ENCODE peak calls at places on chromosomes 11 and 22, in seven cellular contexts. T is Karpas-422, O is PC-3, H is H1, R is IMR-90, X is HepG2, Y is astrocyte. Z is an unnamed sample. For H3K4me1, the result is how much of the 10 kb centered on the place peaks cover.

GRCh38 chr11:3382613-3383275 is 3.8 kb upstream of the ZNF195 start:
- DNase-seq in T (peak), O (no peak), H (no peak), R (no peak), X (no peak), Y (no peak), Z (peak)

GRCh38 chr11:70885721-70886305 is 366.6 kb downstream of the SHANK2 start:
- DNase-seq in T (no peak), O (no peak), H (no peak), R (peak), X (no peak), Y (no peak), Z (no peak)

GRCh38 chr22:22787805-22788459 is 99.7 kb upstream of the IGLL5 start:
- DNase-seq in T (peak), O (peak), H (no peak), R (peak), X (peak), Y (no peak), Z (peak)

GRCh38 chr11:42237701-42238235 is 778.3 kb upstream of the LRRC4C start:
- DNase-seq in T (no peak), O (peak), H (no peak), R (no peak), X (no peak), Y (peak), Z (no peak)

GRCh38 chr11:110379261-110379660 is 50.5 kb upstream of the FDX1 start:
- DNase-seq in T (no peak), O (no peak), H (no peak), R (no peak), X (no peak), Y (no peak), Z (no peak)

GRCh38 chr22:21660904-21661303 is 4.9 kb upstream of the PPIL2 start:
- DNase-seq in T (no peak), O (no peak), H (no peak), R (no peak), X (no peak), Y (no peak), Z (no peak)

GRCh38 chr11:112173152-112173551 is 2.2 kb upstream of the BCO2 start:
- DNase-seq in T (no peak), O (peak), H (no peak), R (no peak), X (no peak), Y (no peak), Z (no peak)

GRCh38 chr11:34281256-34281655 is 76.6 kb downstream of the ABTB2 start:
- DNase-seq in T (no peak), O (no peak), H (no peak), R (no peak), X (no peak), Y (no peak), Z (no peak)

GRCh38 chr22:30175743-30176288 is 70.7 kb downstream of the LIF start:
- DNase-seq in T (no peak), O (no peak), H (no peak), R (no peak), X (no peak), Y (no peak), Z (no peak)

GRCh38 chr11:129528296-129528695 is 152.6 kb downstream of the BARX2 start:
- DNase-seq in T (no peak), O (no peak), H (no peak), R (no peak), X (no peak), Y (no peak), Z (no peak)

GRCh38 chr11:70502677-70503076 is 104.3 kb downstream of the CTTN start:
- DNase-seq in T (no peak), O (no peak), H (no peak), R (no peak), X (no peak), Y (no peak), Z (no peak)

GRCh38 chr11:11135820-11136476 is 217.1 kb downstream of the CSNK2A3 start:
- DNase-seq in T (no peak), O (peak), H (no peak), R (no peak), X (no peak), Y (no peak), Z (no peak)

GRCh38 chr11:111393096-111393495 is 14.0 kb upstream of the POU2AF1 start:
- DNase-seq in T (peak), O (peak), H (no peak), R (no peak), X (no peak), Y (peak), Z (no peak)

GRCh38 chr11:45500457-45500856 is 165.0 kb downstream of the CHST1 start:
- DNase-seq in T (no peak), O (no peak), H (no peak), R (no peak), X (no peak), Y (no peak), Z (no peak)

GRCh38 chr11:112972399-112973115 is 11.3 kb downstream of the NCAM1 start:
- DNase-seq in T (no peak), O (no peak), H (no peak), R (no peak), X (no peak), Y (no peak), Z (no peak)

GRCh38 chr11:118010738-118011461 is 24.7 kb downstream of the IL10RA start:
- DNase-seq in T (peak), O (no peak), H (no peak), R (no peak), X (no peak), Y (no peak), Z (peak)

GRCh38 chr11:23206736-23207336 is 346.6 kb upstream of the CCDC179 start:
- DNase-seq in T (no peak), O (peak), H (no peak), R (peak), X (no peak), Y (peak), Z (no peak)

GRCh38 chr11:8011383-8011782 is 24.2 kb downstream of the EIF3F start:
- DNase-seq in T (no peak), O (no peak), H (no peak), R (no peak), X (no peak), Y (no peak), Z (peak)

GRCh38 chr11:27431808-27432207 is 40.8 kb downstream of the LGR4 start:
- DNase-seq in T (no peak), O (no peak), H (no peak), R (no peak), X (no peak), Y (no peak), Z (no peak)

GRCh38 chr11:99068832-99069231 is 48.1 kb downstream of the CNTN5 start:
- DNase-seq in T (no peak), O (peak), H (no peak), R (no peak), X (no peak), Y (no peak), Z (no peak)

GRCh38 chr11:100663996-100664395 is 23.1 kb upstream of the ARHGAP42 start:
- DNase-seq in T (no peak), O (no peak), H (no peak), R (no peak), X (no peak), Y (no peak), Z (no peak)

GRCh38 chr11:113725883-113726405 is 19.8 kb upstream of the TMPRSS5 start:
- DNase-seq in T (no peak), O (peak), H (no peak), R (no peak), X (peak), Y (no peak), Z (no peak)

GRCh38 chr11:3854977-3855807 is at the start of gene STIM1:
- DNase-seq in T (peak), O (peak), H (peak), R (peak), X (peak), Y (peak), Z (peak)

GRCh38 chr11:94961255-94961654 is 12.1 kb downstream of the CWC15 start:
- DNase-seq in T (no peak), O (no peak), H (no peak), R (no peak), X (no peak), Y (no peak), Z (no peak)

GRCh38 chr11:94746721-94747120 is 21.4 kb upstream of the AMOTL1 start:
- DNase-seq in T (no peak), O (peak), H (no peak), R (no peak), X (no peak), Y (no peak), Z (no peak)

GRCh38 chr22:35051034-35051535 is 14.9 kb upstream of the ISX start:
- DNase-seq in T (no peak), O (no peak), H (no peak), R (no peak), X (no peak), Y (no peak), Z (no peak)

GRCh38 chr11:44955019-44955738 is 4.5 kb upstream of the TP53I11 start:
- DNase-seq in T (no peak), O (peak), H (no peak), R (peak), X (no peak), Y (peak), Z (peak)

GRCh38 chr11:2512431-2513407 is 67.9 kb downstream of the KCNQ1 start:
- DNase-seq in T (no peak), O (no peak), H (no peak), R (no peak), X (no peak), Y (no peak), Z (peak)

GRCh38 chr11:79082920-79083319 is 357.9 kb downstream of the TENM4 start:
- DNase-seq in T (no peak), O (no peak), H (no peak), R (no peak), X (no peak), Y (no peak), Z (no peak)

GRCh38 chr11:76671236-76671590 is 666 bp upstream of the LRRC32 start:
- DNase-seq in T (no peak), O (no peak), H (no peak), R (no peak), X (no peak), Y (no peak), Z (no peak)
- H3K4me3 ChIP-seq in T (peak), O (no peak), H (peak), R (no peak), X (no peak), Y (peak), Z (peak)

GRCh38 chr11:66020212-66020611 is 6.1 kb downstream of the CATSPER1 start:
- DNase-seq in T (no peak), O (no peak), H (no peak), R (no peak), X (no peak), Y (no peak), Z (no peak)

GRCh38 chr11:66026017-66026529 is at the start of gene CATSPER1:
- DNase-seq in T (no peak), O (no peak), H (no peak), R (no peak), X (no peak), Y (no peak), Z (no peak)

GRCh38 chr11:66017354-66017753 is 5.5 kb downstream of the CST6 start:
- DNase-seq in T (no peak), O (no peak), H (no peak), R (no peak), X (no peak), Y (no peak), Z (no peak)

GRCh38 chr11:66020618-66021357 is 5.5 kb downstream of the CATSPER1 start:
- DNase-seq in T (no peak), O (peak), H (no peak), R (peak), X (no peak), Y (peak), Z (no peak)

GRCh38 chr11:66022401-66023185 is 3.7 kb downstream of the CATSPER1 start:
- DNase-seq in T (peak), O (peak), H (peak), R (peak), X (peak), Y (no peak), Z (peak)
- H3K9ac ChIP-seq in T (no peak), O (no peak), H (no peak), R (no peak), X (peak), Y (no peak), Z (peak)

GRCh38 chr22:46578251-46578823 is 40.9 kb upstream of the CELSR1 start:
- DNase-seq in T (no peak), O (no peak), H (no peak), R (no peak), X (no peak), Y (no peak), Z (no peak)

GRCh38 chr22:46580940-46581579 is 39.1 kb upstream of the GRAMD4 start:
- DNase-seq in T (peak), O (no peak), H (no peak), R (no peak), X (no peak), Y (no peak), Z (no peak)

GRCh38 chr22:46577361-46578249 is 40.2 kb upstream of the CELSR1 start:
- DNase-seq in T (peak), O (no peak), H (no peak), R (no peak), X (no peak), Y (no peak), Z (no peak)

GRCh38 chr22:46579751-46580449 is 40.3 kb upstream of the GRAMD4 start:
- DNase-seq in T (no peak), O (no peak), H (no peak), R (no peak), X (no peak), Y (no peak), Z (no peak)

DNA sequence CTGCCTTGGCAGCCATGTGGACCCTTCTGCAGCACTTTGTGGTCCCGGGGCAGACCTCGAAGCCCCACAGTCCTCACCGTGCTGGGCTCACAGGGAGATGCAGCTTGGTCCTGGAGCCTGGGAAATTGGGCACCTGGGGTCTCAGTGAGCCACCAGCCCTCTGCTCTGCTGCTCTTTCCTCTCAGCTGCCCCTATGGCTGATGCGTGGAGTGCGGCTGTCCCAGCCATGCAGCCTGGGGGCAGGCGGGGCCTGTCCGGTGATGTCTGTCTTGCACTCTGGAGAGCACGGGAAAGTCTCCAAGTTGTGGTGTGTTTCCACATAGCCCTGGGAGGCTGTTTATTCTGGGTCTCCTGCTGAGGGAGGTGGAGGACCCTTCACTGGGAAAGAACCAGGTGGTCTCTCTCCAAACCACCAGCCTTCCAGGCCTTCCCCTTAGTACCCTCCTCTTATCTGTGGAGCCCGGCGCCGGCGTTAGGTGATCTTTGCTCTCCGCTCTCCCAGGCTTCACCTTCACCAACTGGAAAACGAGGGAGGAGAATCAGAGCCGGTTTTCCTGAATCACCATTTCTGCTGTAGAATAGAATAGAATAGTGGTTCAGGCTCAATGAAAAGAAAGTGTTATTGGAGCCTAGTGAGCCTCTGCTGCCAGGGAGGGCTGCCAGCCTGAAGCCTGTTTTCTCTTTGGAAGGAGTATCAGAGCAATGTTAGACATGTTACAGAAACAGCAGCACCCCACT is 41.2 kb upstream of the GRAMD4 start:
- DNase-seq in T (no peak), O (no peak), H (no peak), R (peak), X (peak), Y (no peak), Z (peak)
- H3K4me1 ChIP-seq in T (under half), O (under half), H (under half), R (under half), X (half or more), Y (under half), Z (under half)

GRCh38 chr22:38079804-38080203 is 4.2 kb downstream of the SLC16A8 start:
- DNase-seq in T (no peak), O (no peak), H (no peak), R (no peak), X (no peak), Y (no peak), Z (no peak)

GRCh38 chr22:38081941-38082828 is 1.8 kb downstream of the SLC16A8 start:
- DNase-seq in T (no peak), O (no peak), H (no peak), R (no peak), X (no peak), Y (no peak), Z (no peak)

GRCh38 chr22:38081636-38081940 is 2.4 kb downstream of the SLC16A8 start:
- DNase-seq in T (no peak), O (no peak), H (no peak), R (no peak), X (no peak), Y (no peak), Z (no peak)

GRCh38 chr22:38080468-38080846 is 3.5 kb downstream of the SLC16A8 start:
- DNase-seq in T (no peak), O (no peak), H (no peak), R (no peak), X (no peak), Y (no peak), Z (no peak)

DNA sequence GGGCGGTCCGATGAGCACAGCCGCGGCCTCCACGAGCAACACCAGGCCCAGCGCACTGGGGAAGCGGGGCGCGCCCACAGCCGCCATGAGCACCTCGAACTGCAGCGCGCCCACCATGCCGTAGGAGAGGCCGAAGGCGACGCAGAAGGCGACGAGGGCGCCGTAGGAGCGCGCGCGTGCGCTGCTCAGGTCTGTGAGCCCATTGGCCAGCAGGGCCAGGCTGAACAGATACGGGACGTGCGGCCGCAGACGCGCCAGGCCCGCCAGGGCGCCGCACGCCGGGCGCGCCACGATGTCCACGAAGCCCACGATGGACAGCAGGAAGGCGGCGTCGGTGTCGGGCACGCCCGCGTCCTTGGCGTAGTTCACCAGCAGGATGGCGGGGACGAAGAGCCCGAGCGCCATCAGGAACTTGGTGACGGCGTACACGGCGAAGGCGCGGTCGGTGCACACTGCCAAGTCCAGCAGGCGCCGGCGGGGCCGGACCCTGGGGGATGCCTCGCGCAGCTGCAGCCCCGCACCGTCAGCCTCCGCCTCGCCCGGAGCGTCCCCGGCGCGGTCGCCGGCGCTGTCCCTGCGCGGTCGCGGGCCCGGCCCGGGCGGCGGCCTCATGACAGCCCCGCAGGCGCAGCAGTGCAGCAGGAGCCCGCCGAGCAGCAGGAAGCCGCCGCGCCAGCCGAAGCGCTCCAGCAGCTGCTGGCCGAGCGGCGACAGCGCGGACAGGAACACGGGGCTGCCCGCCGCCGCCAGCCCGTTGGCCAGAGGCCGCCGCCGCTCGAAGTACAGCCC is 2.9 kb downstream of the SLC16A8 start:
- DNase-seq in T (no peak), O (peak), H (no peak), R (peak), X (no peak), Y (peak), Z (peak)
- H3K4me3 ChIP-seq in T (no peak), O (no peak), H (peak), R (peak), X (no peak), Y (peak), Z (peak)

DNA sequence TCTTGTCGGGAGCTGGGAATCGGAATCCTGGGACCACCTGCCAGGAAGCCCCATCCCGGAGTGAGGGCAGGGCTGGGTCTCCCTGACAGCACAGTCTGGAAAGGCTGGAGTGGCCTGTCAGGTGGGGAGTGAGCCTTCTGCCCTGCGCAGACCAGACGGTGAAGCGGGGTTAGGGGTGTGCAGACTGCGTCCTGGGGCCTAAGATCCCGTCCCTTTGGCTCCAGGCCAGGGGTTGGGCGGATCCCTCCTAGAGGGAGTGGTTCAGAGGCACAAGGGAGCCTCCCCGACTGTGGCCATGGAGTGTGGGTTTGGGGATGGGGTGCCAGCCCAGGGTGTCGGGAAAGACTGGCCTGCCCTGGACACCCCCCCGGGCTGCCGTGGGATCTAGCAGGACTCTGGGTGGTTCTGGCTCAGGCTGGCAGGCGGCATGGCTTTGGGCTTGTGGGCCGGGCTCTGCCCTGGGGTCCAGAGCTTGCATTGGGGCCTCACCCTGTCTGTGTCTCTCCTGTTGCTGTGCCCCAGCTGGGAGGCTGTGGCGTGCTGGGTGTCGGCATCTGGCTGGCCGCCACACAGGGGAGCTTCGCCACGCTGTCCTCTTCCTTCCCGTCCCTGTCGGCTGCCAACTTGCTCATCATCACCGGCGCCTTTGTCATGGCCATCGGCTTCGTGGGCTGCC is 19.5 kb downstream of the TSPAN4 start:
- DNase-seq in T (no peak), O (no peak), H (no peak), R (no peak), X (no peak), Y (no peak), Z (peak)
- H3K9ac ChIP-seq in T (no peak), O (no peak), H (no peak), R (no peak), X (no peak), Y (peak), Z (no peak)

GRCh38 chr11:119300198-119300964 is 16.5 kb downstream of the MCAM start:
- DNase-seq in T (no peak), O (no peak), H (no peak), R (no peak), X (no peak), Y (no peak), Z (no peak)
- H3K4me1 ChIP-seq in T (under half), O (under half), H (under half), R (under half), X (under half), Y (under half), Z (under half)

GRCh38 chr11:61917357-61918109 is at the start of gene RAB3IL1:
- DNase-seq in T (no peak), O (peak), H (no peak), R (no peak), X (no peak), Y (no peak), Z (peak)
- H3K4me3 ChIP-seq in T (no peak), O (peak), H (peak), R (peak), X (peak), Y (peak), Z (peak)